ENCODE peak calls at places on chromosomes 6 and 20, in four cellular contexts. One of them, this sample, is unnamed.

GRCh38 chr6:9140861-9141534 is 705.7 kb upstream of the SLC35B3 start:
- DNase-seq in IMR-90: peak; percentile 58
- DNase-seq in neuronal stem cell: no peak
- DNase-seq in H1: no peak
- DNase-seq in this sample: no peak

GRCh38 chr20:914727-915498 is 1.2 kb downstream of the ANGPT4 start:
- DNase-seq in IMR-90: no peak
- DNase-seq in neuronal stem cell: no peak
- DNase-seq in H1: no peak
- DNase-seq in this sample: no peak

GRCh38 chr6:168184701-168185100 is 105.7 kb upstream of the FRMD1 start:
- DNase-seq in IMR-90: no peak
- DNase-seq in neuronal stem cell: no peak
- DNase-seq in H1: no peak
- DNase-seq in this sample: no peak

GRCh38 chr20:46568570-46569129 is 18.2 kb upstream of the OCSTAMP start:
- DNase-seq in H1: no peak
- DNase-seq in neuronal stem cell: no peak
- DNase-seq in IMR-90: peak; percentile 72
- DNase-seq in this sample: peak; percentile 28

GRCh38 chr20:1900321-1900791 is 5.1 kb downstream of the SIRPA start:
- DNase-seq in IMR-90: peak; percentile 80
- DNase-seq in neuronal stem cell: peak; percentile 61
- DNase-seq in H1: peak; percentile 65
- DNase-seq in this sample: peak; percentile 80

GRCh38 chr6:75611702-75612375 is 10.2 kb downstream of the SENP6 start:
- DNase-seq in IMR-90: peak; percentile 33
- DNase-seq in H1: no peak
- DNase-seq in neuronal stem cell: no peak
- DNase-seq in this sample: peak; percentile 53

GRCh38 chr6:64988148-64988547 is 718.9 kb downstream of the EYS start:
- DNase-seq in neuronal stem cell: no peak
- DNase-seq in IMR-90: peak; percentile 12
- DNase-seq in H1: no peak
- DNase-seq in this sample: no peak

GRCh38 chr6:2738373-2738979 is 12.2 kb downstream of the MYLK4 start:
- DNase-seq in H1: peak; percentile 64
- DNase-seq in IMR-90: peak; percentile 80
- DNase-seq in neuronal stem cell: peak; percentile 54
- DNase-seq in this sample: peak; percentile 77

GRCh38 chr6:140671926-140672325 is 1297.5 kb upstream of the CITED2 start:
- DNase-seq in IMR-90: no peak
- DNase-seq in neuronal stem cell: no peak
- DNase-seq in H1: no peak
- DNase-seq in this sample: no peak

GRCh38 chr6:73666393-73666792 is 12.6 kb upstream of the SLC17A5 start:
- DNase-seq in H1: no peak
- DNase-seq in IMR-90: peak; percentile 34
- DNase-seq in neuronal stem cell: no peak
- DNase-seq in this sample: no peak

GRCh38 chr6:145015739-145016558 is 719.4 kb downstream of the EPM2A start:
- DNase-seq in neuronal stem cell: no peak
- DNase-seq in IMR-90: peak; percentile 97
- DNase-seq in H1: no peak
- DNase-seq in this sample: peak; percentile 91

DNA sequence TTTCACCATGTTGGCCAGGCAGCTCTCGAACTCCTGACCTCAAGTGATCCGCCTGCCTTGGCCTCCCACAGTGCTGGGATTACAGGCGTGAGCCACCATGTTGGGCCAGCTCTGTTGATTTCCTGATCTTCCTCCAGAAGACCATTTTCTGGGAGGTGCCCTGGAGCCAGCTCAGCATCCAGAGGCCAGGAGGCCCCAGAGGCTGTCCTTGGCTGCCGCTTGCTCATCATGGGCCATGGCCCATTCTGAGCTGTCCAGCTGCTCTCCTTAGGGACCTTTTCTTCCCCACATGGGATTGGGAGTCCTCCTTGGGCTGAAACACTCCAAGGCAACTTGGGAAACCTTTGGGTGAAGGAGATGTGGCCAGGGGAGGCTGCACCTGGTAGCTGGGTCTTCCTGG is 15.4 kb downstream of the LRRC73 start:
- DNase-seq in neuronal stem cell: no peak
- DNase-seq in H1: no peak
- DNase-seq in IMR-90: no peak
- DNase-seq in this sample: no peak
- H4K91ac ChIP-seq in neuronal stem cell: no peak overlapping the region
- H4K91ac ChIP-seq in H1: no peak overlapping the region
- H4K91ac ChIP-seq in IMR-90: no peak overlapping the region
- H4K91ac ChIP-seq in this sample: peak overlapping the region; percentile 1

DNA sequence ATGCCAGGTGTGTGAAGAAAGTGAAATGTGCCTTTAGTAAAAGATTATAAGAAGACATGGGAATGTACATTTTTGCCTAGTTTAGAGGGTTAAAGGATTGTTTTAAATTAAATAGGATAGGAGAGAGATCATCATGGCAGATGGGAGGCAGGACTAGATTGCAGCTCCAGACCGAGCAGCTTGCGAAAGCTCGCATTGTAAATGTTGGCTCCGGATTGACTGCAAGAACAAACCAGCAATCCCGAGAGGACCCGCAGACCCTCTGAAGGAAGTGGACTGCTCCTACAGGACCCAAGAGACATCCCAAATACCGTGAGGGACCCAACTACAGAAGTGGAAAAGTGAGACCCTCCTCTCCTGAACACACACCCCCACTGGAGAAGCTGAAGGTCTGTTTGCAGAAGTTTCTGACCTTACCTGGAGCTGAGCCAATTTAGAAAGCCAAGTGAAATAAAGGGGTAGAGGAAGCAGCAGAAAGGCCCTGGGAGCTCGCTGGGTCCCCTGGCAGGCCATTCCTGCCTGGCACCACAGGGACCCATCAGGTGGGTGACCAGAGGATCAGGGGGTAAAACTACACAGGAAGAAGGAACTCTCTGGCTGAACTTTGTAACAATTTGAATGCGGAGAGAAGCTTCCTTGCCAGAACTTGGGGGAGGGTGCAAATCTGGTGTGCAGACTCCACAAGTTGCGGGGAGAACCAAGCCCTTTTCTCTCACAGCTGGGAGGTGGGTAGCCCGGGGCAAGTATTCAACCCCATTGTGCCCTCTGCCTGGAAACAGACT is 29.9 kb upstream of the TPD52L1 start:
- DNase-seq in H1: no peak
- DNase-seq in neuronal stem cell: no peak
- DNase-seq in IMR-90: no peak
- DNase-seq in this sample: no peak
- H4K8ac ChIP-seq in H1: no peak overlapping the region
- H4K8ac ChIP-seq in neuronal stem cell: no peak overlapping the region
- H4K8ac ChIP-seq in IMR-90: no peak overlapping the region
- H4K8ac ChIP-seq in this sample: no peak overlapping the region

GRCh38 chr6:32189742-32190053 is 304 bp downstream of the PBX2 start:
- DNase-seq in H1: no peak
- DNase-seq in IMR-90: no peak
- DNase-seq in neuronal stem cell: no peak
- DNase-seq in this sample: no peak

GRCh38 chr6:32190054-32190945 is at the start of gene PBX2:
- DNase-seq in IMR-90: peak; percentile 89
- DNase-seq in H1: peak; percentile 70
- DNase-seq in neuronal stem cell: peak; percentile 84
- DNase-seq in this sample: peak; percentile 94

GRCh38 chr6:32190946-32191677 is 1.1 kb upstream of the PBX2 start:
- DNase-seq in H1: no peak
- DNase-seq in neuronal stem cell: no peak
- DNase-seq in IMR-90: no peak
- DNase-seq in this sample: no peak

GRCh38 chr6:32192608-32193039 is at the start of gene GPSM3:
- DNase-seq in neuronal stem cell: no peak
- DNase-seq in IMR-90: peak; percentile 36
- DNase-seq in H1: no peak
- DNase-seq in this sample: peak; percentile 41

GRCh38 chr6:32191696-32192607 is 491 bp downstream of the GPSM3 start:
- DNase-seq in IMR-90: no peak
- DNase-seq in H1: no peak
- DNase-seq in neuronal stem cell: no peak
- DNase-seq in this sample: no peak
- H3K4me3 ChIP-seq in IMR-90: no peak overlapping the region
- H3K4me3 ChIP-seq in H1: no peak overlapping the region
- H3K4me3 ChIP-seq in neuronal stem cell: no peak overlapping the region
- H3K4me3 ChIP-seq in this sample: no peak overlapping the region

GRCh38 chr6:35049346-35049745 is 91.8 kb downstream of the TCP11 start:
- DNase-seq in neuronal stem cell: no peak
- DNase-seq in H1: no peak
- DNase-seq in IMR-90: no peak
- DNase-seq in this sample: no peak

GRCh38 chr6:35048031-35048613 is 93.0 kb downstream of the TCP11 start:
- DNase-seq in H1: no peak
- DNase-seq in neuronal stem cell: peak; percentile 67
- DNase-seq in IMR-90: no peak
- DNase-seq in this sample: no peak

GRCh38 chr6:35049885-35050284 is 91.3 kb downstream of the TCP11 start:
- DNase-seq in H1: no peak
- DNase-seq in IMR-90: peak; percentile 93
- DNase-seq in neuronal stem cell: no peak
- DNase-seq in this sample: peak; percentile 90

GRCh38 chr6:35047265-35048011 is 93.7 kb downstream of the TCP11 start:
- DNase-seq in H1: no peak
- DNase-seq in IMR-90: peak; percentile 71
- DNase-seq in neuronal stem cell: no peak
- DNase-seq in this sample: peak; percentile 78

DNA sequence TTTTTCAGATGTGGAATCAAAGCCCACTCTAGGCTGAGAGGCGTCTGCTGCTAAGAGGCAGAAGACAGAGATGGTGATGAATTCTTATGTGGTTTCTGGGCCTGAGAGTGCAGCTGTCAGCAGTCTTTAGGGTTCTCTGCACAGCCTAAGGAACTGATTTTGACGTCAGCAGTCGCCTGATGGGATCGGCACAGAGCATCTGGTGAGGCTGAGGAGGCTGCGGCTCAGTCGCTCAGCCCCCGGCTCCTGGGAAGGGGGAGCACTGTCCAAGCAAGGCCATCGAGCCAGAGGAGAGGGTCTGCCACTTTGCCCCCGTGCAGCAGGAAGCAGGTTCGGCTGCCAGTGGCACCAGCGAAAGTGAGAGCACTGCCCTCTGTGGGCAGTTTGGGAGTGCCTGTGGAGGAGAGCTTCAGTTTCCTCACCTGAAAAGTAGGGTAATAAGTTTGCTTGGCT is 92.5 kb downstream of the TCP11 start:
- DNase-seq in H1: no peak
- DNase-seq in neuronal stem cell: no peak
- DNase-seq in IMR-90: peak; percentile 94
- DNase-seq in this sample: peak; percentile 98
- H4K91ac ChIP-seq in H1: peak overlapping the region; percentile 93
- H4K91ac ChIP-seq in neuronal stem cell: peak overlapping the region; percentile 30
- H4K91ac ChIP-seq in IMR-90: peak overlapping the region; percentile 66
- H4K91ac ChIP-seq in this sample: peak overlapping the region; percentile 97

GRCh38 chr20:18645851-18646250 is 58.0 kb downstream of the DTD1 start:
- DNase-seq in neuronal stem cell: no peak
- DNase-seq in IMR-90: peak; percentile 11
- DNase-seq in H1: no peak
- DNase-seq in this sample: no peak
- H4K8ac ChIP-seq in neuronal stem cell: no peak overlapping the region
- H4K8ac ChIP-seq in IMR-90: no peak overlapping the region
- H4K8ac ChIP-seq in H1: no peak overlapping the region
- H4K8ac ChIP-seq in this sample: peak overlapping the region; percentile 72

This sample was measured in mesenchymal stem cell.